ENCODE peak calls at places on chromosomes 11 and 22, in four cellular contexts. V is IMR-90, A is GM12891, Q is transverse colon. L is an unnamed sample.
A peak's percentile ranks its signal among the peaks of the same experiment; 100 is the strongest.

GRCh38 chr11:119873761-119874421 is 144.9 kb upstream of the NECTIN1 start:
- DNase-seq in V (no peak), A (no peak), Q (no peak), L (no peak)

GRCh38 chr11:65492637-65493366 is 6.0 kb upstream of the MALAT1 start:
- DNase-seq in V (peak; percentile 89), A (no peak), Q (peak; percentile 87), L (no peak)

GRCh38 chr11:75565916-75566762 is 4.1 kb downstream of the SERPINH1 start:
- DNase-seq in V (no peak), A (no peak), Q (no peak), L (no peak)

GRCh38 chr22:25054943-25055511 is 102.5 kb downstream of the KIAA1671 start:
- DNase-seq in V (no peak), A (no peak), Q (no peak), L (no peak)

GRCh38 chr11:3201677-3202181 is 16.9 kb downstream of the MRGPRG start:
- DNase-seq in V (no peak), A (no peak), Q (peak; percentile 3), L (no peak)

GRCh38 chr11:11521306-11522002 is 100.4 kb downstream of the GALNT18 start:
- DNase-seq in V (no peak), A (no peak), Q (no peak), L (peak; percentile 42)

GRCh38 chr11:59417023-59417422 is 9.2 kb downstream of the OR5A2 start:
- DNase-seq in V (no peak), A (no peak), Q (no peak), L (no peak)

GRCh38 chr11:19441288-19441687 is 200.5 kb upstream of the E2F8 start:
- DNase-seq in V (no peak), A (no peak), Q (no peak), L (no peak)

GRCh38 chr22:21845558-21846452 is 21.6 kb downstream of the MAPK1 start:
- DNase-seq in V (no peak), A (no peak), Q (no peak), L (no peak)

GRCh38 chr11:70796601-70797000 is 398.3 kb downstream of the CTTN start:
- DNase-seq in V (no peak), A (no peak), Q (no peak), L (no peak)
- TF ChIP-seq POLR2A in V (no peak), A (no peak), Q (no peak), L (no peak)

DNA sequence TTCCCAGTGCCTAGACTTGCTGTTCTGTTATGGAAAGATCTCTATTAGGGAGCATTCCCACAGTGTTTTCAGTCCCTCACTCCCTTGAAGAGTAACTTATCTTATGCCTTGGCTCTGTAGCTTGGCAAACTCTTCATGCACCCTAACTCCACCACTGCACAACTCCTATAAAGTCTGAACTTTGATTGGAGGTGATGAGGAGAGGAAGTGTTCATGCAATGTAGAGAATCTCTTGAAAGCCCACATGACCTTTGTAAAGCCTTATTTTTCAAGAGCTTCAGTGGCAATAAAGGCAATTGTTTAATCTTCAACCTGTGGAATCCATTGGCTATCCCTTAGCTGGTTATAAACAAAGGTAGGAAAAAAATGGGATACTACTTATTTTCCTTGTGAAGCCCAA is 176.2 kb downstream of the ETS1 start:
- DNase-seq in V (no peak), A (no peak), Q (no peak), L (no peak)
- TF ChIP-seq POLR2A in V (no peak), A (no peak), Q (no peak), L (no peak)

DNA sequence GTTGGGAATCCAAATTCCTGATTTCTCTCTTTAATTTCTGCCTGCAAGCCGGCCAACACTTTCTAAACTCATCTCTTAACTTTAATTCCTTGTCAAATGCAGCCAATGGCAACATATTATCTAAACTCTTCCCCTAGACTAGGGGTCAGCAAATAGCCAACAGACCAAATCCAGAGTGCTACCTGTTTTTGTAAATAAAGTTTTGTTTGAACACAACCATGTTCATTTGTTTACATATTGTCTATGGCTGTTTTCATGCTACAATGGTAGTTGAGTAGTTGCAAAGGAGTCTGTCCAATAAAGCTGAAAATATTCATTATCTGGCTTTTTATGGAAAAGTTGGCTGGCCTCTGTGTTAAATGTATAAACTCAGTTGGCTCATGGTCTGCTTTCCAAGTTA is 37.2 kb upstream of the RASSF10 start:
- DNase-seq in V (no peak), A (no peak), Q (no peak), L (no peak)
- TF ChIP-seq POLR2A in V (no peak), A (no peak), Q (no peak), L (no peak)

GRCh38 chr22:38503021-38503420 is 3.1 kb downstream of the DDX17 start:
- DNase-seq in V (no peak), A (no peak), Q (no peak), L (no peak)

GRCh38 chr22:38504731-38505594 is 1.1 kb downstream of the DDX17 start:
- DNase-seq in V (peak; percentile 48), A (peak; percentile 33), Q (peak; percentile 66), L (peak; percentile 72)

GRCh38 chr22:38501797-38502672 is 4.1 kb downstream of the DDX17 start:
- DNase-seq in V (no peak), A (no peak), Q (no peak), L (no peak)

GRCh38 chr22:38505595-38506117 is 455 bp downstream of the DDX17 start:
- DNase-seq in V (peak; percentile 46), A (peak; percentile 47), Q (peak; percentile 74), L (peak; percentile 94)

GRCh38 chr22:38506118-38506962 is at the start of gene DDX17:
- DNase-seq in V (peak; percentile 97), A (peak; percentile 69), Q (peak; percentile 95), L (peak; percentile 95)
- TF ChIP-seq POLR2A in V (peak; percentile 94), A (peak; percentile 70), Q (peak; percentile 82), L (peak; percentile 65)

L was measured in upper lobe of left lung.